ENCODE peak calls at places on chromosomes 11 and 22, in nine cellular contexts. I, J, K, X, M, G, Q, Y and E are unnamed samples.
A peak's percentile ranks its signal among the peaks of the same experiment; 100 is the strongest.

GRCh38 chr11:26987726-26988125 is 6.2 kb upstream of the FIBIN start:
- DNase-seq in I (no peak), J (no peak), K (no peak), X (no peak), M (no peak), G (peak; percentile 22), Q (no peak), Y (no peak), E (no peak)

GRCh38 chr11:77865805-77866204 is 44.9 kb downstream of the AAMDC start:
- DNase-seq in I (no peak), J (no peak), K (no peak), X (no peak), M (no peak), G (peak; percentile 32), Q (no peak), Y (no peak), E (no peak)

GRCh38 chr22:40911772-40912171 is 39.4 kb upstream of the RBX1 start:
- DNase-seq in I (no peak), J (no peak), K (no peak), X (no peak), M (no peak), G (peak; percentile 50), Q (no peak), Y (no peak), E (no peak)

GRCh38 chr11:70732493-70733206 is 334.3 kb downstream of the CTTN start:
- DNase-seq in I (no peak), J (no peak), K (no peak), X (no peak), M (no peak), G (no peak), Q (no peak), Y (no peak), E (no peak)

GRCh38 chr11:97756571-97757335 is 1264.0 kb upstream of the CNTN5 start:
- DNase-seq in I (no peak), J (no peak), K (no peak), X (no peak), M (no peak), G (no peak), Q (no peak), Y (no peak), E (no peak)

GRCh38 chr11:61870429-61871039 is 20.8 kb downstream of the FADS3 start:
- DNase-seq in I (no peak), J (no peak), K (no peak), X (no peak), M (peak; percentile 78), G (no peak), Q (no peak), Y (no peak), E (no peak)

GRCh38 chr11:17352925-17353227 is 1.3 kb downstream of the NCR3LG1 start:
- DNase-seq in I (no peak), J (peak; percentile 36), K (peak; percentile 59), X (peak; percentile 63), M (no peak), G (peak; percentile 34), Q (no peak), Y (peak; percentile 43), E (no peak)

GRCh38 chr11:95301497-95301896 is 70.5 kb upstream of the SESN3 start:
- DNase-seq in I (no peak), J (no peak), K (no peak), X (peak; percentile 40), M (no peak), G (no peak), Q (no peak), Y (peak; percentile 8), E (no peak)

GRCh38 chr22:35940166-35940565 is 88.5 kb downstream of the RBFOX2 start:
- DNase-seq in I (no peak), J (no peak), K (no peak), X (no peak), M (no peak), G (no peak), Q (no peak), Y (no peak), E (no peak)

GRCh38 chr22:35357883-35358621 is 22.8 kb upstream of the HMOX1 start:
- DNase-seq in I (peak; percentile 66), J (no peak), K (no peak), X (no peak), M (no peak), G (peak; percentile 40), Q (no peak), Y (peak; percentile 95), E (peak; percentile 76)

GRCh38 chr22:43923631-43924548 is at the start of gene PNPLA3:
- DNase-seq in I (no peak), J (peak; percentile 92), K (peak; percentile 98), X (peak; percentile 96), M (peak; percentile 93), G (peak; percentile 81), Q (peak; percentile 92), Y (peak; percentile 66), E (peak; percentile 85)
- TF ChIP-seq CTCF in I (peak; percentile 36), J (no peak), K (no peak), X (peak; percentile 38), M (peak; percentile 36), G (peak; percentile 23), Q (no peak), Y (no peak), E (no peak)

GRCh38 chr22:22400099-22400498 is 108.4 kb downstream of the ZNF280B start:
- DNase-seq in I (no peak), J (no peak), K (no peak), X (no peak), M (peak; percentile 49), G (no peak), Q (no peak), Y (no peak), E (no peak)
- TF ChIP-seq CTCF in I (no peak), J (no peak), K (no peak), X (no peak), M (no peak), G (no peak), Q (no peak), Y (no peak), E (no peak)

GRCh38 chr11:119115484-119116234 is 5.7 kb upstream of the HINFP start:
- DNase-seq in I (no peak), J (peak; percentile 64), K (no peak), X (no peak), M (no peak), G (no peak), Q (no peak), Y (no peak), E (no peak)
- TF ChIP-seq CTCF in I (no peak), J (no peak), K (no peak), X (no peak), M (no peak), G (no peak), Q (no peak), Y (no peak), E (no peak)

DNA sequence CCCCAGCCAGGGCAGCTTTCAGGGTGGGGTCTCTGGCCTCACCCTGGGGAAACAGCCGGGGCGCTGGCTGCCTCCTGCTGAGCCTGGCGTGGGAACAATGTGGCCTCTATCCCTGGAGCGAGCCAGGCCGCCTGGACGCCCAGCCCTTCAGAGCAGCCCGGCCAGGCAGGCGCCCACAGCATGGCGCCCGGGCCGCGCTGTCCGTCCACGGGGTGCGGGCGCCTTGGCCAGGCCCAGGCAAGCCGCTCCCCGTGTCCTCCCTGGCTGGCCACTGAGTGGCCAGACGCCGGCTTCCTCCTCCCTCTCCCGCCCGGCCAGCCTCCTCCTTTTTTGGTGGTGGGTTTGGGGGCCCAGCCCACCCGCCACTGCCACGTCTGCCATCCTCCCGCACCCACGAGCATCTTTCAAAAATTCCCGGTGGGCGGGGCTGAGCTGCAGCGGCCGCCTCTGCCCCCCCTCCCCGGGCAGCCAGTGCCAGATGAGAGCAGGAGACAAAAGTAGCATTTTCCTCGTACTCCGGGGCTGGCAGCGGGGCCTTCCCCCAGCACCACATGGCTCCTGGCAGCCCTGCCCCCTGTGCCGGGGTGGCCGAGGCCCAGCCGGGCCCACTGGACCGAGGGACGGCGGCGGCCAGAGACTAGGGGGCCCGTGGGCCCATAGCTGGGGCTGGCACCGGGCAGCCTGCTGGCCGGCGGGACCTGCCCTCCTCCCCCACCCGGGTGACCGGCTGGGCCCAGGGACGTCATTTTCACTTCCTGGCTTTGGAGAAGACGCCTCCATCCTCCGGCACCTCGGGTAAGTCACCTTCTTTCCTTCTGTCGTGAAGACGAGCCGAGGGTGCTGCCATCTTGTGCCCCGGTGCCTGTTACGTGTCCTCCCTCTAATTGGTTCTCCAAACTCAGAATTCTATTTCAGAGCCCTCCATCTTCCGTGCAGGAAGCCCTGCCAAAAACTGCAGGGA is 70.2 kb upstream of the PPARA start:
- DNase-seq in I (no peak), J (peak; percentile 80), K (no peak), X (no peak), M (no peak), G (no peak), Q (peak; percentile 93), Y (peak; percentile 79), E (peak; percentile 52)
- TF ChIP-seq CTCF in I (no peak), J (no peak), K (no peak), X (no peak), M (no peak), G (no peak), Q (no peak), Y (no peak), E (no peak)

DNA sequence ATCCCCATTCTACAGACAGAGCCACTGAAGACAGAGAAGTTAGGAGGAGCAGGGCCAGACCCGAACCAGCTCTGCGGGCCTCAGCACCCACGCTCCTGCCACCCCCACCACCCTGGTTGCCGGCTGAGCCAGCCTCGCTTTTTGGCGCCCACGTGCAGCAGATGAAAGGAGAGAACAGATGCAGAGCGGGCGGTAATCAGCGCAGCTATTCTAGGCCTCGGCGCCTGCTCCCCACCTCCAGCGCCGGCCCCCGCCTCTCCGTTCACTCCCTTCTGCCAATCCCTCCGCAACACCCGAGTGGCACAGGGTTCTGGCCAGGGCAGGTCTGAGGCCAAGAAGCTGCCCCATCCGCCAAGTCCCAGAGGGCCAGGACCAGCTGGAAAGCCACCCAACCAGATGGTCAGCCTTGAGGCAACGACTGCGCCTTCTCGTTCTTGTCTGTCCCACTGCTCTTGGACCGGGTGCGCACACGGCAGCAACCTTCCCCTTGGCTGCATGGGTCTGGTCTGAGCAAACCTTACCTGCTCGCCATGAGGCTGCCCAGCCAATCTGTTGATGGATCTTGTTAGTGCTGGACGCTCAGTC is 16.8 kb downstream of the DNAL4 start:
- DNase-seq in I (no peak), J (no peak), K (no peak), X (no peak), M (no peak), G (no peak), Q (no peak), Y (no peak), E (no peak)
- TF ChIP-seq CTCF in I (no peak), J (no peak), K (no peak), X (no peak), M (no peak), G (no peak), Q (no peak), Y (no peak), E (no peak)

DNA sequence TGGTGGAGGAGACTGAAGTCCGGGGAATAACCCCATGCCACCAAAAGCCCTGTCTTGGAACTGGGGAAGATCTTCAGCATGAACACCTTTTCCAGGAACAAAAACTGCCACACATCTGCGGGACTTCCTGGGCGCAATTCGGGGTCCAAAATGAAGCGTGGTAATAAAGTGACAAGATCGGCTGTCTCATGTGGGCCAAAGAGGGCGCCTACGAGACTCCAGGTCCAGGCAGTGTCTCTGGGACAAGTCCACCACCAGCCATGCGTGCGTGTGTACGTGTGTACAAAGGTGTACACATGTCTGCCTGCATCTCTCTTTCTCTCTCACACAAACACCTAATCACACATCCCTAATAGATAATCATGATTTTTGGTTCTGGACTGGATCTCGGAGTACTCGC is 8.9 kb upstream of the MYBPC3 start:
- DNase-seq in I (no peak), J (peak; percentile 19), K (no peak), X (no peak), M (no peak), G (no peak), Q (no peak), Y (no peak), E (no peak)
- TF ChIP-seq CTCF in I (no peak), J (no peak), K (no peak), X (no peak), M (no peak), G (no peak), Q (no peak), Y (no peak), E (no peak)

GRCh38 chr11:75350743-75351540 is 519 bp downstream of the ARRB1 start:
- DNase-seq in I (no peak), J (peak; percentile 52), K (peak; percentile 63), X (no peak), M (no peak), G (peak; percentile 46), Q (no peak), Y (peak; percentile 33), E (no peak)
- TF ChIP-seq CTCF in I (peak; percentile 11), J (no peak), K (peak; percentile 23), X (no peak), M (no peak), G (peak; percentile 8), Q (no peak), Y (peak; percentile 44), E (no peak)